ENCODE peak calls at places on chromosomes 1 and 21, in six cellular contexts. S is epithelial cell of esophagus, Y is LNCaP clone FGC, H is fibroblast of villous mesenchyme, X is colonic mucosa, P is IMR-90. R is an unnamed sample.

GRCh38 chr1:245096330-245097066 is 58.3 kb upstream of the KIF26B start:
- DNase-seq in S (no peak), Y (no peak), H (no peak), X (no peak), P (no peak), R (no peak)

GRCh38 chr1:226912587-226913176 is 27.4 kb upstream of the COQ8A start:
- DNase-seq in S (peak; percentile 63), Y (no peak), H (peak; percentile 9), X (peak; percentile 79), P (peak; percentile 6), R (peak; percentile 5)

GRCh38 chr21:26732442-26733221 is 112.6 kb downstream of the ADAMTS1 start:
- DNase-seq in S (peak; percentile 52), Y (peak; percentile 13), H (peak; percentile 56), X (peak; percentile 36), P (peak; percentile 57), R (peak; percentile 69)

GRCh38 chr1:18546026-18546425 is 65.3 kb downstream of the KLHDC7A start:
- DNase-seq in S (no peak), Y (no peak), H (no peak), X (peak; percentile 34), P (no peak), R (no peak)

GRCh38 chr1:181791721-181792120 is 269.8 kb downstream of the ZNF648 start:
- DNase-seq in S (no peak), Y (no peak), H (no peak), X (no peak), P (no peak), R (no peak)

GRCh38 chr1:228416217-228416971 is at the start of gene TRIM17:
- DNase-seq in S (peak; percentile 37), Y (no peak), H (peak; percentile 29), X (no peak), P (no peak), R (no peak)

GRCh38 chr1:226821719-226822085 is 48.7 kb upstream of the PSEN2 start:
- DNase-seq in S (no peak), Y (no peak), H (peak; percentile 58), X (no peak), P (peak; percentile 72), R (no peak)

GRCh38 chr21:15495965-15496364 is 233.8 kb upstream of the USP25 start:
- DNase-seq in S (peak; percentile 62), Y (no peak), H (peak; percentile 3), X (no peak), P (peak; percentile 0), R (peak; percentile 27)

GRCh38 chr1:6048179-6048867 is 2.6 kb downstream of the KCNAB2 start:
- DNase-seq in S (no peak), Y (no peak), H (no peak), X (no peak), P (no peak), R (no peak)

GRCh38 chr1:6044481-6045109 is 1.1 kb upstream of the KCNAB2 start:
- DNase-seq in S (no peak), Y (no peak), H (no peak), X (no peak), P (no peak), R (no peak)

GRCh38 chr1:6045110-6045502 is 582 bp upstream of the KCNAB2 start:
- DNase-seq in S (no peak), Y (no peak), H (no peak), X (no peak), P (no peak), R (no peak)

GRCh38 chr1:6043561-6043960 is 2.1 kb upstream of the KCNAB2 start:
- DNase-seq in S (no peak), Y (no peak), H (no peak), X (no peak), P (no peak), R (no peak)

GRCh38 chr1:6045561-6045960 is at the start of gene KCNAB2:
- DNase-seq in S (no peak), Y (no peak), H (no peak), X (no peak), P (no peak), R (no peak)
- H3K4me3 ChIP-seq in S (no peak within 1 kb of the TSS), Y (no peak within 1 kb of the TSS), H (no peak within 1 kb of the TSS), X (no peak within 1 kb of the TSS), P (no peak within 1 kb of the TSS), R (no peak within 1 kb of the TSS)

GRCh38 chr1:113219377-113219776 is 146.4 kb downstream of the LRIG2 start:
- DNase-seq in S (peak; percentile 23), Y (no peak), H (no peak), X (no peak), P (no peak), R (no peak)
- TF ChIP-seq CTCF in S (peak; percentile 45), Y (no peak), H (peak; percentile 27), X (no peak), P (peak; percentile 1), R (peak; percentile 61)

GRCh38 chr1:64242895-64243756 is 39.7 kb downstream of the UBE2U start:
- DNase-seq in S (peak; percentile 50), Y (peak; percentile 22), H (peak; percentile 58), X (no peak), P (peak; percentile 58), R (peak; percentile 32)
- H3K4me3 ChIP-seq in S (no peak overlapping the region), Y (no peak overlapping the region), H (no peak overlapping the region), X (no peak overlapping the region), P (no peak overlapping the region), R (no peak overlapping the region)

GRCh38 chr21:45354970-45355369 is 50.0 kb upstream of the COL18A1 start:
- DNase-seq in S (no peak), Y (no peak), H (no peak), X (no peak), P (no peak), R (no peak)
- TF ChIP-seq CTCF in S (no peak), Y (no peak), H (no peak), X (no peak), P (no peak), R (peak; percentile 5)

GRCh38 chr1:234326493-234327366 is 46.5 kb upstream of the COA6 start:
- DNase-seq in S (peak; percentile 62), Y (no peak), H (peak; percentile 43), X (peak; percentile 66), P (peak; percentile 43), R (peak; percentile 54)
- H3K4me3 ChIP-seq in S (peak overlapping the region; percentile 25), Y (peak overlapping the region; percentile 44), H (peak overlapping the region; percentile 61), X (peak overlapping the region; percentile 18), P (peak overlapping the region; percentile 40), R (peak overlapping the region; percentile 27)